ENCODE peak calls at places on chromosomes 6 and 20, in four cellular contexts. One of them, this sample, is unnamed.

GRCh38 chr20:23061713-23062561 is 12.5 kb upstream of the THBD start:
- DNase-seq in prostate gland: no peak
- DNase-seq in fibroblast of the aortic adventitia: peak; percentile 91
- DNase-seq in kidney epithelial cell: no peak
- DNase-seq in this sample: no peak

GRCh38 chr6:155106456-155107107 is 111.5 kb downstream of the TIAM2 start:
- DNase-seq in prostate gland: no peak
- DNase-seq in fibroblast of the aortic adventitia: peak; percentile 36
- DNase-seq in kidney epithelial cell: no peak
- DNase-seq in this sample: no peak

GRCh38 chr6:132070356-132070755 is 119.2 kb upstream of the CCN2 start:
- DNase-seq in prostate gland: no peak
- DNase-seq in fibroblast of the aortic adventitia: no peak
- DNase-seq in kidney epithelial cell: no peak
- DNase-seq in this sample: no peak

GRCh38 chr6:130366011-130366963 is at the start of gene TMEM200A:
- DNase-seq in prostate gland: no peak
- DNase-seq in fibroblast of the aortic adventitia: peak; percentile 75
- DNase-seq in kidney epithelial cell: no peak
- DNase-seq in this sample: peak; percentile 30

GRCh38 chr6:11496152-11497060 is 41.1 kb upstream of the TMEM170B start:
- DNase-seq in prostate gland: peak; percentile 71
- DNase-seq in fibroblast of the aortic adventitia: peak; percentile 91
- DNase-seq in kidney epithelial cell: peak; percentile 35
- DNase-seq in this sample: peak; percentile 55

GRCh38 chr6:44223471-44224153 is at the start of gene SLC29A1:
- DNase-seq in prostate gland: peak; percentile 81
- DNase-seq in fibroblast of the aortic adventitia: no peak
- DNase-seq in kidney epithelial cell: no peak
- DNase-seq in this sample: peak; percentile 76

GRCh38 chr6:43993881-43994523 is 133.2 kb downstream of the MRPL14 start:
- DNase-seq in prostate gland: no peak
- DNase-seq in fibroblast of the aortic adventitia: no peak
- DNase-seq in kidney epithelial cell: no peak
- DNase-seq in this sample: no peak

GRCh38 chr6:154247119-154247814 is 109.3 kb downstream of the IPCEF1 start:
- DNase-seq in prostate gland: no peak
- DNase-seq in fibroblast of the aortic adventitia: no peak
- DNase-seq in kidney epithelial cell: no peak
- DNase-seq in this sample: no peak

GRCh38 chr6:17354700-17355403 is 38.5 kb upstream of the CAP2 start:
- DNase-seq in prostate gland: no peak
- DNase-seq in fibroblast of the aortic adventitia: no peak
- DNase-seq in kidney epithelial cell: no peak
- DNase-seq in this sample: no peak

GRCh38 chr6:15230827-15231226 is 15.0 kb upstream of the JARID2 start:
- DNase-seq in prostate gland: no peak
- DNase-seq in fibroblast of the aortic adventitia: no peak
- DNase-seq in kidney epithelial cell: no peak
- DNase-seq in this sample: no peak

GRCh38 chr20:5077761-5078387 is 41.9 kb downstream of the PCNA start:
- DNase-seq in prostate gland: no peak
- DNase-seq in fibroblast of the aortic adventitia: peak; percentile 4
- DNase-seq in kidney epithelial cell: no peak
- DNase-seq in this sample: no peak

GRCh38 chr6:161660666-161661571 is 387.1 kb upstream of the AGPAT4 start:
- DNase-seq in prostate gland: no peak
- DNase-seq in fibroblast of the aortic adventitia: no peak
- DNase-seq in kidney epithelial cell: no peak
- DNase-seq in this sample: no peak

GRCh38 chr20:1987826-1988225 is 6.0 kb downstream of the PDYN start:
- DNase-seq in prostate gland: no peak
- DNase-seq in fibroblast of the aortic adventitia: peak; percentile 47
- DNase-seq in kidney epithelial cell: no peak
- DNase-seq in this sample: no peak

GRCh38 chr6:28747631-28748157 is 176.1 kb downstream of the TRIM27 start:
- DNase-seq in prostate gland: no peak
- DNase-seq in fibroblast of the aortic adventitia: peak; percentile 68
- DNase-seq in kidney epithelial cell: no peak
- DNase-seq in this sample: no peak

GRCh38 chr6:40894962-40895799 is 143.8 kb downstream of the UNC5CL start:
- DNase-seq in prostate gland: peak; percentile 13
- DNase-seq in fibroblast of the aortic adventitia: peak; percentile 44
- DNase-seq in kidney epithelial cell: no peak
- DNase-seq in this sample: peak; percentile 59

GRCh38 chr6:157879873-157880254 is 56.8 kb downstream of the SNX9 start:
- DNase-seq in prostate gland: no peak
- DNase-seq in fibroblast of the aortic adventitia: no peak
- DNase-seq in kidney epithelial cell: no peak
- DNase-seq in this sample: no peak

GRCh38 chr20:33415948-33416347 is 14.6 kb upstream of the CDK5RAP1 start:
- DNase-seq in prostate gland: peak; percentile 19
- DNase-seq in fibroblast of the aortic adventitia: peak; percentile 62
- DNase-seq in kidney epithelial cell: no peak
- DNase-seq in this sample: peak; percentile 45

GRCh38 chr6:159376443-159377182 is 207.4 kb downstream of the FNDC1 start:
- DNase-seq in prostate gland: no peak
- DNase-seq in fibroblast of the aortic adventitia: peak; percentile 56
- DNase-seq in kidney epithelial cell: no peak
- DNase-seq in this sample: no peak

GRCh38 chr6:74912234-74912633 is 293.6 kb downstream of the COL12A1 start:
- DNase-seq in prostate gland: no peak
- DNase-seq in fibroblast of the aortic adventitia: no peak
- DNase-seq in kidney epithelial cell: no peak
- DNase-seq in this sample: no peak

GRCh38 chr20:64073476-64074183 is 5.7 kb downstream of the RGS19 start:
- DNase-seq in prostate gland: no peak
- DNase-seq in fibroblast of the aortic adventitia: no peak
- DNase-seq in kidney epithelial cell: no peak
- DNase-seq in this sample: no peak

GRCh38 chr20:34222208-34222607 is 19.0 kb upstream of the ASIP start:
- DNase-seq in prostate gland: no peak
- DNase-seq in fibroblast of the aortic adventitia: peak; percentile 96
- DNase-seq in kidney epithelial cell: peak; percentile 73
- DNase-seq in this sample: no peak

GRCh38 chr6:15267221-15267620 is 21.4 kb downstream of the JARID2 start:
- DNase-seq in prostate gland: no peak
- DNase-seq in fibroblast of the aortic adventitia: no peak
- DNase-seq in kidney epithelial cell: no peak
- DNase-seq in this sample: no peak

GRCh38 chr6:127518212-127518709 is 874 bp downstream of the MTCL3 start:
- DNase-seq in prostate gland: no peak
- DNase-seq in fibroblast of the aortic adventitia: no peak
- DNase-seq in kidney epithelial cell: no peak
- DNase-seq in this sample: no peak

GRCh38 chr6:70872469-70872868 is 84.4 kb downstream of the B3GAT2 start:
- DNase-seq in prostate gland: no peak
- DNase-seq in fibroblast of the aortic adventitia: no peak
- DNase-seq in kidney epithelial cell: no peak
- DNase-seq in this sample: no peak

GRCh38 chr6:613981-614380 is 42.9 kb downstream of the HUS1B start:
- DNase-seq in prostate gland: no peak
- DNase-seq in fibroblast of the aortic adventitia: no peak
- DNase-seq in kidney epithelial cell: no peak
- DNase-seq in this sample: no peak
- TF ChIP-seq CTCF in prostate gland: no peak
- TF ChIP-seq CTCF in fibroblast of the aortic adventitia: no peak
- TF ChIP-seq CTCF in kidney epithelial cell: no peak
- TF ChIP-seq CTCF in this sample: no peak

GRCh38 chr6:147772724-147773123 is 264.2 kb downstream of the SAMD5 start:
- DNase-seq in prostate gland: no peak
- DNase-seq in fibroblast of the aortic adventitia: no peak
- DNase-seq in kidney epithelial cell: no peak
- DNase-seq in this sample: no peak

GRCh38 chr6:147779624-147780023 is 271.1 kb downstream of the SAMD5 start:
- DNase-seq in prostate gland: no peak
- DNase-seq in fibroblast of the aortic adventitia: no peak
- DNase-seq in kidney epithelial cell: no peak
- DNase-seq in this sample: no peak

GRCh38 chr6:147776631-147777030 is 268.1 kb downstream of the SAMD5 start:
- DNase-seq in prostate gland: no peak
- DNase-seq in fibroblast of the aortic adventitia: no peak
- DNase-seq in kidney epithelial cell: no peak
- DNase-seq in this sample: no peak

GRCh38 chr6:147770221-147770620 is 261.7 kb downstream of the SAMD5 start:
- DNase-seq in prostate gland: no peak
- DNase-seq in fibroblast of the aortic adventitia: no peak
- DNase-seq in kidney epithelial cell: no peak
- DNase-seq in this sample: no peak

GRCh38 chr6:147774856-147775255 is 266.4 kb downstream of the SAMD5 start:
- DNase-seq in prostate gland: no peak
- DNase-seq in fibroblast of the aortic adventitia: no peak
- DNase-seq in kidney epithelial cell: no peak
- DNase-seq in this sample: no peak
- TF ChIP-seq CTCF in prostate gland: no peak
- TF ChIP-seq CTCF in fibroblast of the aortic adventitia: no peak
- TF ChIP-seq CTCF in kidney epithelial cell: peak; percentile 23
- TF ChIP-seq CTCF in this sample: no peak

DNA sequence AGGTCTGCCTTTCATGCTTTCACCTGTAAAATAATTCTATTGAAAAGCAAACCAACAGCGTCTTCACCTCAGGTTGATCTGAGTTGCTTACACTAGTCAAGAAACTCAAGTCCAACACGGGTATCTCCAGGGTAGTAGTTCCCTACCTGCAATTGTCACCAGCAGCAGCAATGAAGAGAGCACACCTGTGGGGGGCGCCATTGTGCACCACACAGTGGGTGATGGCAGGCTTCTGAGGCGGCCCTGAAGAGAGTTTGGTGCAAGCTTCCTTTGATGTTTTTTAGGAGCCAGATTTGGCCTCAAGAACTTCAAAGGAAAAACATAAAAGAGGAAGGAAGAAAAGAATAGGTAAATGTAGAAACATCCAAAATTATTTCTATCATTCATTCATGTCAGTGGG is 45.1 kb downstream of the KIAA0319 start:
- DNase-seq in prostate gland: no peak
- DNase-seq in fibroblast of the aortic adventitia: no peak
- DNase-seq in kidney epithelial cell: no peak
- DNase-seq in this sample: no peak
- TF ChIP-seq CTCF in prostate gland: no peak
- TF ChIP-seq CTCF in fibroblast of the aortic adventitia: no peak
- TF ChIP-seq CTCF in kidney epithelial cell: no peak
- TF ChIP-seq CTCF in this sample: no peak

DNA sequence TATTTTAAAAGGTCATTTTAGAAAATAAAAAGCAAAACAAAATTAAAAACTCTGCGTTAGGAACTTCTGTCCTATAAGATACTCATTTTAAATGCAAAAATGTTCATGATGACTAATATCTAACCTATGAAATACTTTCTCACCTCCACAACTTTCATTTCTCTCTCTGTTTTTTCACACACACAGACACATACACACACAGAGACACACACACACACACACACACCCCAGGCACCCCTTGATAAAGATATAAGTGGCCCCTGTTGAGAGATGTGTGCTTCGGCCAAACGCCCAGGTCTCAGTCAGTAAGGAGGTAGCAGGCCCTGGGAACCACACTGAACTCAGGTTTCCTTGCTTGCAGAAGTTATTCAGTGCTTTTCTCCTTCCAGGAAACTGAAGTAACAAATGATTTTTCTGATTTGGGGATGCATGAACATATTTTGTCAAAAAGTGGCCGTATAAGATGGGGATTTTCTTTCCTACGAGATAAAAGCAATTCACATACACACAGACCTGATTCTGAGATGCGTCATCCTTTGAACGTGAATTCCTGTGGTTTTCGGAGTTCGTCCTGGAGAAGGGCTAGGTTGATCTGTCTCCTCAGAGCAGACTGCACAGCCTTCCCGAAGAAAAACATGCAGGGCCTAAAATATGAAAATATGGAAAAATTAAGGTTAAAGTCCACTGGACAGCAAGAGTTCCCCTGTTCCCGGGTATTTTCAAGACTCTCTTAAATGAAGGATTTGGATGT is 306.8 kb upstream of the FOXQ1 start:
- DNase-seq in prostate gland: no peak
- DNase-seq in fibroblast of the aortic adventitia: no peak
- DNase-seq in kidney epithelial cell: no peak
- DNase-seq in this sample: no peak
- TF ChIP-seq CTCF in prostate gland: no peak
- TF ChIP-seq CTCF in fibroblast of the aortic adventitia: no peak
- TF ChIP-seq CTCF in kidney epithelial cell: no peak
- TF ChIP-seq CTCF in this sample: no peak

GRCh38 chr20:60048634-60049578 is 90.7 kb downstream of the CDH26 start:
- DNase-seq in prostate gland: no peak
- DNase-seq in fibroblast of the aortic adventitia: no peak
- DNase-seq in kidney epithelial cell: no peak
- DNase-seq in this sample: no peak
- TF ChIP-seq CTCF in prostate gland: no peak
- TF ChIP-seq CTCF in fibroblast of the aortic adventitia: no peak
- TF ChIP-seq CTCF in kidney epithelial cell: no peak
- TF ChIP-seq CTCF in this sample: no peak